ENCODE peak calls at places on chromosomes 5 and 9, in five cellular contexts. One of them, this sample, is unnamed.

GRCh38 chr9:98658965-98659364 is 49.8 kb downstream of the GABBR2 start:
- DNase-seq in AG04450: peak; percentile 63
- DNase-seq in MCF 10A: no peak
- DNase-seq in stimulated activated naive CD4-positive, alpha-beta T cell: no peak
- DNase-seq in H1: no peak
- DNase-seq in this sample: no peak

GRCh38 chr9:130987054-130987453 is 21.9 kb upstream of the LAMC3 start:
- DNase-seq in MCF 10A: no peak
- DNase-seq in AG04450: no peak
- DNase-seq in stimulated activated naive CD4-positive, alpha-beta T cell: no peak
- DNase-seq in H1: no peak
- DNase-seq in this sample: no peak

GRCh38 chr5:121797677-121798518 is 53.8 kb upstream of the FTMT start:
- DNase-seq in stimulated activated naive CD4-positive, alpha-beta T cell: no peak
- DNase-seq in AG04450: no peak
- DNase-seq in H1: no peak
- DNase-seq in MCF 10A: no peak
- DNase-seq in this sample: no peak

GRCh38 chr5:15683332-15683731 is 183.4 kb downstream of the FBXL7 start:
- DNase-seq in H1: peak; percentile 39
- DNase-seq in stimulated activated naive CD4-positive, alpha-beta T cell: no peak
- DNase-seq in AG04450: no peak
- DNase-seq in MCF 10A: peak; percentile 27
- DNase-seq in this sample: no peak

GRCh38 chr9:23011669-23012068 is 565.0 kb downstream of the DMRTA1 start:
- DNase-seq in MCF 10A: no peak
- DNase-seq in AG04450: no peak
- DNase-seq in stimulated activated naive CD4-positive, alpha-beta T cell: no peak
- DNase-seq in H1: no peak
- DNase-seq in this sample: no peak

GRCh38 chr5:160539431-160539830 is 117.8 kb downstream of the PTTG1 start:
- DNase-seq in stimulated activated naive CD4-positive, alpha-beta T cell: no peak
- DNase-seq in AG04450: no peak
- DNase-seq in MCF 10A: no peak
- DNase-seq in H1: no peak
- DNase-seq in this sample: peak; percentile 57

GRCh38 chr5:177094224-177095087 is 7.7 kb downstream of the FGFR4 start:
- DNase-seq in stimulated activated naive CD4-positive, alpha-beta T cell: no peak
- DNase-seq in AG04450: peak; percentile 88
- DNase-seq in H1: no peak
- DNase-seq in MCF 10A: peak; percentile 85
- DNase-seq in this sample: no peak

GRCh38 chr5:42250-42649 is 49.7 kb upstream of the PLEKHG4B start:
- DNase-seq in H1: no peak
- DNase-seq in MCF 10A: peak; percentile 42
- DNase-seq in AG04450: no peak
- DNase-seq in stimulated activated naive CD4-positive, alpha-beta T cell: no peak
- DNase-seq in this sample: no peak

GRCh38 chr9:90770927-90771326 is 30.7 kb upstream of the SYK start:
- DNase-seq in MCF 10A: no peak
- DNase-seq in H1: no peak
- DNase-seq in AG04450: no peak
- DNase-seq in stimulated activated naive CD4-positive, alpha-beta T cell: no peak
- DNase-seq in this sample: no peak

GRCh38 chr5:84688566-84688965 is 303.9 kb upstream of the EDIL3 start:
- DNase-seq in H1: no peak
- DNase-seq in stimulated activated naive CD4-positive, alpha-beta T cell: no peak
- DNase-seq in MCF 10A: peak; percentile 54
- DNase-seq in AG04450: peak; percentile 90
- DNase-seq in this sample: no peak

GRCh38 chr9:95981741-95982390 is 106.4 kb downstream of the ERCC6L2 start:
- DNase-seq in stimulated activated naive CD4-positive, alpha-beta T cell: peak; percentile 57
- DNase-seq in AG04450: no peak
- DNase-seq in H1: no peak
- DNase-seq in MCF 10A: no peak
- DNase-seq in this sample: no peak

This sample was measured in DMS79.